ENCODE peak calls at places on chromosomes 11 and 22, in five cellular contexts. R is glomerular endothelial cell, S is GF-D8, M is NCI-H1105 treated with DMSO at 0.1 percent for 48 hours, O is T-helper 1 cell. V is an unnamed sample.

GRCh38 chr22:35352214-35353111 is 28.4 kb upstream of the HMOX1 start:
- DNase-seq in R (no peak), S (peak), M (no peak), O (peak), V (peak)

GRCh38 chr11:110112457-110112856 is 19.3 kb downstream of the ZC3H12C start:
- DNase-seq in R (no peak), S (no peak), M (no peak), O (no peak), V (no peak)

GRCh38 chr11:22244986-22245592 is 52.2 kb downstream of the ANO5 start:
- DNase-seq in R (no peak), S (no peak), M (peak), O (peak), V (no peak)

GRCh38 chr11:46380340-46381045 is 976 bp upstream of the MDK start:
- DNase-seq in R (no peak), S (no peak), M (peak), O (peak), V (peak)

GRCh38 chr11:12531681-12532080 is 142.5 kb upstream of the TEAD1 start:
- DNase-seq in R (no peak), S (no peak), M (no peak), O (no peak), V (no peak)

GRCh38 chr11:46489668-46490560 is 98.3 kb upstream of the CHRM4 start:
- DNase-seq in R (peak), S (no peak), M (peak), O (peak), V (no peak)

GRCh38 chr11:110079726-110080125 is 13.5 kb upstream of the ZC3H12C start:
- DNase-seq in R (no peak), S (no peak), M (no peak), O (no peak), V (no peak)

GRCh38 chr11:70079691-70080090 is 1.6 kb downstream of the ANO1 start:
- DNase-seq in R (no peak), S (no peak), M (no peak), O (no peak), V (no peak)

GRCh38 chr11:122727101-122727929 is 71.8 kb downstream of the UBASH3B start:
- DNase-seq in R (no peak), S (no peak), M (no peak), O (peak), V (peak)

GRCh38 chr11:64868904-64869570 is 9.4 kb downstream of the EHD1 start:
- DNase-seq in R (peak), S (no peak), M (no peak), O (no peak), V (no peak)

GRCh38 chr11:65695459-65696241 is 16.4 kb upstream of the KAT5 start:
- DNase-seq in R (peak), S (no peak), M (peak), O (no peak), V (no peak)

GRCh38 chr11:15153231-15153630 is 38.5 kb downstream of the INSC start:
- DNase-seq in R (no peak), S (no peak), M (no peak), O (no peak), V (no peak)

GRCh38 chr11:69452589-69452988 is 28.9 kb upstream of the LINC01488 start:
- DNase-seq in R (no peak), S (no peak), M (no peak), O (no peak), V (no peak)

GRCh38 chr22:39239561-39240423 is 5.0 kb downstream of the PDGFB start:
- DNase-seq in R (no peak), S (no peak), M (peak), O (peak), V (peak)

GRCh38 chr11:119652907-119653659 is 75.9 kb downstream of the NECTIN1 start:
- DNase-seq in R (no peak), S (no peak), M (no peak), O (no peak), V (no peak)

GRCh38 chr11:103877221-103877620 is 159.2 kb upstream of the DDI1 start:
- DNase-seq in R (no peak), S (no peak), M (no peak), O (no peak), V (no peak)